ENCODE peak calls at places on chromosomes 4 and X, in seven cellular contexts. One of them, this sample, is unnamed.

GRCh38 chrX:86171366-86171765 is 23.1 kb downstream of the DACH2 start:
- DNase-seq in body of pancreas: peak; percentile 22
- DNase-seq in lower leg skin: no peak
- DNase-seq in RWPE2: no peak
- DNase-seq in coronary artery: no peak
- DNase-seq in stomach: no peak
- DNase-seq in psoas muscle: no peak
- DNase-seq in this sample: no peak

GRCh38 chr4:87697945-87698344 is 47.9 kb downstream of the DMP1 start:
- DNase-seq in body of pancreas: no peak
- DNase-seq in lower leg skin: no peak
- DNase-seq in RWPE2: no peak
- DNase-seq in coronary artery: no peak
- DNase-seq in stomach: no peak
- DNase-seq in psoas muscle: no peak
- DNase-seq in this sample: no peak

GRCh38 chr4:95108883-95109421 is 351.2 kb downstream of the BMPR1B start:
- DNase-seq in body of pancreas: no peak
- DNase-seq in lower leg skin: no peak
- DNase-seq in RWPE2: no peak
- DNase-seq in coronary artery: no peak
- DNase-seq in stomach: no peak
- DNase-seq in psoas muscle: no peak
- DNase-seq in this sample: no peak

GRCh38 chr4:75708218-75708691 is 16.1 kb upstream of the USO1 start:
- DNase-seq in body of pancreas: no peak
- DNase-seq in lower leg skin: peak; percentile 13
- DNase-seq in RWPE2: no peak
- DNase-seq in coronary artery: no peak
- DNase-seq in stomach: no peak
- DNase-seq in psoas muscle: no peak
- DNase-seq in this sample: peak; percentile 55

GRCh38 chr4:48047421-48047844 is 30.9 kb downstream of the NIPAL1 start:
- DNase-seq in body of pancreas: peak; percentile 9
- DNase-seq in lower leg skin: no peak
- DNase-seq in RWPE2: no peak
- DNase-seq in coronary artery: no peak
- DNase-seq in stomach: peak; percentile 34
- DNase-seq in psoas muscle: no peak
- DNase-seq in this sample: peak; percentile 36

GRCh38 chr4:85475631-85476233 is 782 bp downstream of the ARHGAP24 start:
- DNase-seq in body of pancreas: peak; percentile 44
- DNase-seq in lower leg skin: no peak
- DNase-seq in RWPE2: no peak
- DNase-seq in coronary artery: no peak
- DNase-seq in stomach: no peak
- DNase-seq in psoas muscle: peak; percentile 22
- DNase-seq in this sample: peak; percentile 28

GRCh38 chr4:110033994-110034393 is 121.3 kb downstream of the EGF start:
- DNase-seq in body of pancreas: peak; percentile 30
- DNase-seq in lower leg skin: no peak
- DNase-seq in RWPE2: no peak
- DNase-seq in coronary artery: no peak
- DNase-seq in stomach: no peak
- DNase-seq in psoas muscle: no peak
- DNase-seq in this sample: no peak

GRCh38 chr4:99061048-99061447 is 27.5 kb downstream of the ADH5 start:
- DNase-seq in body of pancreas: no peak
- DNase-seq in lower leg skin: no peak
- DNase-seq in RWPE2: no peak
- DNase-seq in coronary artery: no peak
- DNase-seq in stomach: no peak
- DNase-seq in psoas muscle: no peak
- DNase-seq in this sample: no peak

GRCh38 chr4:65671402-65671801 is 1.1 kb upstream of the EPHA5 start:
- DNase-seq in body of pancreas: no peak
- DNase-seq in lower leg skin: no peak
- DNase-seq in RWPE2: no peak
- DNase-seq in coronary artery: no peak
- DNase-seq in stomach: no peak
- DNase-seq in psoas muscle: no peak
- DNase-seq in this sample: no peak

GRCh38 chr4:116539744-116540143 is 545.6 kb downstream of the TRAM1L1 start:
- DNase-seq in body of pancreas: no peak
- DNase-seq in lower leg skin: no peak
- DNase-seq in RWPE2: no peak
- DNase-seq in coronary artery: no peak
- DNase-seq in stomach: no peak
- DNase-seq in psoas muscle: no peak
- DNase-seq in this sample: no peak

GRCh38 chr4:112145326-112145819 is at the start of gene FAM241A:
- DNase-seq in body of pancreas: peak; percentile 86
- DNase-seq in lower leg skin: peak; percentile 96
- DNase-seq in RWPE2: peak; percentile 80
- DNase-seq in coronary artery: peak; percentile 93
- DNase-seq in stomach: peak; percentile 89
- DNase-seq in psoas muscle: peak; percentile 88
- DNase-seq in this sample: peak; percentile 90

GRCh38 chr4:81493895-81494490 is 22.3 kb upstream of the RASGEF1B start:
- DNase-seq in body of pancreas: no peak
- DNase-seq in lower leg skin: no peak
- DNase-seq in RWPE2: no peak
- DNase-seq in coronary artery: no peak
- DNase-seq in stomach: no peak
- DNase-seq in psoas muscle: no peak
- DNase-seq in this sample: no peak

GRCh38 chr4:10115657-10116624 is 658 bp downstream of the WDR1 start:
- DNase-seq in body of pancreas: peak; percentile 47
- DNase-seq in lower leg skin: peak; percentile 93
- DNase-seq in RWPE2: no peak
- DNase-seq in coronary artery: no peak
- DNase-seq in stomach: peak; percentile 75
- DNase-seq in psoas muscle: peak; percentile 43
- DNase-seq in this sample: peak; percentile 86

GRCh38 chr4:56129431-56129861 is 180.7 kb downstream of the CEP135 start:
- DNase-seq in body of pancreas: peak; percentile 16
- DNase-seq in lower leg skin: no peak
- DNase-seq in RWPE2: no peak
- DNase-seq in coronary artery: no peak
- DNase-seq in stomach: peak; percentile 58
- DNase-seq in psoas muscle: no peak
- DNase-seq in this sample: peak; percentile 76
- TF ChIP-seq CTCF in body of pancreas: no peak
- TF ChIP-seq CTCF in lower leg skin: no peak
- TF ChIP-seq CTCF in RWPE2: peak; percentile 52
- TF ChIP-seq CTCF in coronary artery: no peak
- TF ChIP-seq CTCF in stomach: no peak
- TF ChIP-seq CTCF in psoas muscle: no peak
- TF ChIP-seq CTCF in this sample: peak; percentile 53

DNA sequence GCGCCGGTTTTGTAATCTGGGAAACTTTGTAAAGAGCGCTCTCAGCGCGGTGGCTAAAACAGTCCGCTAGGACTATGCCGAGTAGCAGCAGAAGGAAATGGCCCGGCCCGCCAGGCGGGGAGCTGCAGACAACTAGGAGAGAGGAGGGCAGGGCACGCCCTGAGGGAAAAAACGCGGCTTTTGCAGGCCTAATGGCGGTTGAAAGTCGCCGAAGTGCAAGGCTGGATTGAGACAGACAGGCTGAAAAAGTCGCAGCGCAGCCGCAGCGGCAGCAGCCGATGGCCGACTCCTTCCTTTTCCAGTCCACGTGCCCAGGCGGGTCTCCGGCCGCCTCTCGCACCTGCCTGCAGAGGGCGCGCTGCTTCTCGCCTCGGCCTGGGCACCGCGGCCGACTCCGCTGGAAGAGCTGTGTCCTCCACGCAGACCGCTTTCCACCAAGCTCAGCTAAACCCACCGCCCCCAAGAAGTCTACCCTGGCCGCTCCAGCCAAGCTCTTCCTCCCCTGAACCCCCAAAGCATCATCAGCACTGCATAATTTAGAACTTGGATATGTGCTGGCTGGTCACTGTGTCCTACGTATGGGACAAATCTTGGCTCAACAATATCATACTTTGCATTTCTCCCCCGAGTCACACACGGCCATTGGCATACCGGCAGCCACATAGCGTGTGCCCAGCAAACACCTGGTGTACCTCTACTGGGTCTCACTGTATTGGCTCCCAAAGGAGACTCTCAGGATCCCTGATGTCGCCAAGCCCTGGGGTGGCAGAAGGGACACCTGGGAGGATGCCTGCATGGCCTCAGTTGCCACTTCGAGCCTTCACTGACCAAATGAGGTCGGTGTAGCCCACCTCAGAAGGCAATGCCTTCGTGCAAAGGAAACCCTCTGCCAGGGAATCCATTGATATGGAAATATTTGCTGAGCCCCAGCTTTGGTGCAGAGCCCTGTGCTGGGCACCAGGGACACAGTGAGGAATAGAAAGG is 14.5 kb downstream of the SLC25A5 start:
- DNase-seq in body of pancreas: peak; percentile 59
- DNase-seq in lower leg skin: peak; percentile 89
- DNase-seq in RWPE2: no peak
- DNase-seq in coronary artery: peak; percentile 72
- DNase-seq in stomach: peak; percentile 68
- DNase-seq in psoas muscle: peak; percentile 69
- DNase-seq in this sample: peak; percentile 72
- TF ChIP-seq CTCF in body of pancreas: peak; percentile 70
- TF ChIP-seq CTCF in lower leg skin: no peak
- TF ChIP-seq CTCF in RWPE2: peak; percentile 61
- TF ChIP-seq CTCF in coronary artery: no peak
- TF ChIP-seq CTCF in stomach: no peak
- TF ChIP-seq CTCF in psoas muscle: peak; percentile 65
- TF ChIP-seq CTCF in this sample: peak; percentile 75

DNA sequence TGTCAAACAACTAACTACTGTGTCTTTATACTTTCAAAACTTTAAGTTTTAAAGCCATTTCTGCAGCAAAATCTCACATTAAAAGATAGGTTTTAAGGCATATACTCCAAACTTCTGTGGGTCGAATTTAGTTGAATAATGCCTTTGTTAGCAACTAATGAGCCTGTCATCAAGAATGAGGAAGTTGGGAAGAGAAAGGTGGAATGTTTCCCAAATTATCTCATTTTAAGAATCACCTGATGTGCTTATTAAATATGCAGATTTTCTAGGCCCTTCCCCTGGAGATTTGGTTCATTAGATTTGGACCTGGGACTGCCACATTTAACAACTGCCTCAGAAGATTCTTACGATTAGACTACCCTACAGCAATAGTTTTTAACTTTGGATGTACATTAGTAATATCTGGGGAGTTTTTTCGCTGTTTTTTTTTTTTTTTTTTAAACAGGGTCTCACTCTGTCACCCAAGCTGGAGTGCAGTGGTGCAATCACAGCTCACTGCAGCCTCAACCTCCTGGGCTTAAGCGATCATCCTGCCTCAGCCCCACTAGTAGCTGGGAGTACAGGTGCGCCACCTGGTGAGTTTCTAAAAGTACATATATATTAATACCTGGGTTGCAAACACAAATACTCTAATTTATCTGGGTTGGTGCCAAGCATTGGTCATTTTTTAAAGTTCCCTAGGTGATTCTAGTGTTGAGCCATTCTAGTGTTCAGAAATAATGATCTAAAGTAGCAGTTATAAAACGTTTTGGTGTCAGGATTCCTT is 16.1 kb upstream of the TASL start:
- DNase-seq in body of pancreas: peak; percentile 48
- DNase-seq in lower leg skin: no peak
- DNase-seq in RWPE2: no peak
- DNase-seq in coronary artery: no peak
- DNase-seq in stomach: no peak
- DNase-seq in psoas muscle: no peak
- DNase-seq in this sample: no peak
- TF ChIP-seq CTCF in body of pancreas: no peak
- TF ChIP-seq CTCF in lower leg skin: no peak
- TF ChIP-seq CTCF in RWPE2: peak; percentile 30
- TF ChIP-seq CTCF in coronary artery: no peak
- TF ChIP-seq CTCF in stomach: no peak
- TF ChIP-seq CTCF in psoas muscle: no peak
- TF ChIP-seq CTCF in this sample: no peak

GRCh38 chr4:23902203-23902602 is 12.4 kb upstream of the PPARGC1A start:
- DNase-seq in body of pancreas: no peak
- DNase-seq in lower leg skin: no peak
- DNase-seq in RWPE2: no peak
- DNase-seq in coronary artery: no peak
- DNase-seq in stomach: no peak
- DNase-seq in psoas muscle: no peak
- DNase-seq in this sample: no peak
- TF ChIP-seq CTCF in body of pancreas: no peak
- TF ChIP-seq CTCF in lower leg skin: no peak
- TF ChIP-seq CTCF in RWPE2: no peak
- TF ChIP-seq CTCF in coronary artery: no peak
- TF ChIP-seq CTCF in stomach: no peak
- TF ChIP-seq CTCF in psoas muscle: peak; percentile 12
- TF ChIP-seq CTCF in this sample: no peak

DNA sequence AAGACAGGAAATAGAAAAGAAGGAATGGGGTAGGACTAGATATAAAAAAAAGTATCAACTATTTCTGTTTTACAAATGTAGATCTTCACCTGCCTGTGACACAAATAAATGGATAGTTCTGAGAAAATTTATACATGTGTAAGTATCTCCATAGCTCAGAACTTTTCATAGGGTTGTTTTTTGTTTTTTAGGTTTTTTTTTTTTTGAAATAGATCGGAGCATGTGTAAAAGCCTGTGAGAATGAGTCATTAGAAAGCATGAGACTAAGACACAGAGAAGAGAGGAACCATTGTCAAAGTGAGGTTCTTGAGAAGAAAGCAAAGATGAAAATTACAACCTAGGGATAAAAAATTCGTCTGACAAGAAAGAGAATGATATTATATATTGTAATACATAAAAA is 481.6 kb downstream of the PABPC4L start:
- DNase-seq in body of pancreas: no peak
- DNase-seq in lower leg skin: no peak
- DNase-seq in RWPE2: no peak
- DNase-seq in coronary artery: no peak
- DNase-seq in stomach: no peak
- DNase-seq in psoas muscle: no peak
- DNase-seq in this sample: no peak
- TF ChIP-seq CTCF in body of pancreas: no peak
- TF ChIP-seq CTCF in lower leg skin: no peak
- TF ChIP-seq CTCF in RWPE2: no peak
- TF ChIP-seq CTCF in coronary artery: no peak
- TF ChIP-seq CTCF in stomach: no peak
- TF ChIP-seq CTCF in psoas muscle: no peak
- TF ChIP-seq CTCF in this sample: no peak

DNA sequence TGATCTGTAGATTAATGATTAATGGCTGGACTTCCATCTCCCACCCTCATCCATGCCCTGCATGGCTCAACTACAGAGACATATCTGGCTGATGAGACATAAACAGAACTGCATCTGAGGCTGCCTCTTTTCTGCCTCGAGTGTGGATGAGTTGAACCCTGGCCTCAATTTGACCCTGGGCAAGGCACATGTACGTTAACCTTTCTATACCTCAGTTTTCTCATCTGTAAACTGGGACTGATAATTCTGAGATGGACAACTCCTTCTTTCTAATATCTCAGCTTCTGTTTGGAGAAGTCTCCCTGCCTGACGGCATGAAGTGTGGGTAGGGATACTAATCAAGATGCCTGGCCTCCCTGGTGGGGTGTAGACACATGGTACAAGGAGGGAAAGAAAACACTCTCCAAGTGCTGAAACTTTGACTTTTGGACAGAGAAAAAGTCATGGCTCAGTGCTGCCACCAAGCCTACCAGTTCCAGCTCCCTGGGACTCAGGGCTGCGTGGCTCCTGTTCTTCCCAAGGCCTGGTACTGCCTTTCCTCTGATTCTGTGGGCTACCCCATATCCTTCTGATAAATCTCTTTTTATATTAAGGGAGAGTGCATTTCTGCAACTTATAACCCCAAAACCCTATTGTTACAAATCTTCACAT is 64.4 kb downstream of the HAUS3 start:
- DNase-seq in body of pancreas: no peak
- DNase-seq in lower leg skin: peak; percentile 29
- DNase-seq in RWPE2: no peak
- DNase-seq in coronary artery: no peak
- DNase-seq in stomach: no peak
- DNase-seq in psoas muscle: no peak
- DNase-seq in this sample: no peak
- TF ChIP-seq CTCF in body of pancreas: no peak
- TF ChIP-seq CTCF in lower leg skin: no peak
- TF ChIP-seq CTCF in RWPE2: peak; percentile 11
- TF ChIP-seq CTCF in coronary artery: no peak
- TF ChIP-seq CTCF in stomach: no peak
- TF ChIP-seq CTCF in psoas muscle: no peak
- TF ChIP-seq CTCF in this sample: no peak